ENCODE peak calls at places on chromosomes 7 and 10, in five cellular contexts. One of them, this sample, is unnamed.

GRCh38 chr10:79202188-79203013 is 133.6 kb downstream of the ZMIZ1 start:
- DNase-seq in cardiac fibroblast: peak; percentile 58
- DNase-seq in B cell: peak; percentile 61
- DNase-seq in heart left ventricle: no peak
- DNase-seq in fibroblast of the aortic adventitia: peak; percentile 55
- DNase-seq in this sample: peak; percentile 65

GRCh38 chr7:45055594-45056219 is 33.1 kb downstream of the NACAD start:
- DNase-seq in cardiac fibroblast: no peak
- DNase-seq in B cell: no peak
- DNase-seq in heart left ventricle: no peak
- DNase-seq in fibroblast of the aortic adventitia: no peak
- DNase-seq in this sample: no peak

GRCh38 chr7:107725138-107725740 is 18.7 kb upstream of the CBLL1 start:
- DNase-seq in cardiac fibroblast: peak; percentile 77
- DNase-seq in B cell: peak; percentile 78
- DNase-seq in heart left ventricle: peak; percentile 31
- DNase-seq in fibroblast of the aortic adventitia: peak; percentile 83
- DNase-seq in this sample: peak; percentile 66

GRCh38 chr10:86950349-86950748 is 7.1 kb downstream of the MMRN2 start:
- DNase-seq in cardiac fibroblast: no peak
- DNase-seq in B cell: no peak
- DNase-seq in heart left ventricle: no peak
- DNase-seq in fibroblast of the aortic adventitia: no peak
- DNase-seq in this sample: no peak

GRCh38 chr10:93999401-93999851 is 5.7 kb downstream of the PLCE1 start:
- DNase-seq in cardiac fibroblast: peak; percentile 90
- DNase-seq in B cell: no peak
- DNase-seq in heart left ventricle: peak; percentile 71
- DNase-seq in fibroblast of the aortic adventitia: peak; percentile 84
- DNase-seq in this sample: no peak

GRCh38 chr7:118006979-118007378 is 133.7 kb upstream of the CTTNBP2 start:
- DNase-seq in cardiac fibroblast: no peak
- DNase-seq in B cell: no peak
- DNase-seq in heart left ventricle: no peak
- DNase-seq in fibroblast of the aortic adventitia: no peak
- DNase-seq in this sample: no peak

GRCh38 chr7:115009139-115009538 is 87.2 kb downstream of the MDFIC start:
- DNase-seq in cardiac fibroblast: no peak
- DNase-seq in B cell: peak; percentile 26
- DNase-seq in heart left ventricle: no peak
- DNase-seq in fibroblast of the aortic adventitia: peak; percentile 56
- DNase-seq in this sample: no peak

GRCh38 chr7:129875160-129875559 is 77.6 kb downstream of the UBE2H start:
- DNase-seq in cardiac fibroblast: no peak
- DNase-seq in B cell: no peak
- DNase-seq in heart left ventricle: no peak
- DNase-seq in fibroblast of the aortic adventitia: no peak
- DNase-seq in this sample: no peak

GRCh38 chr7:22419488-22419887 is 62.5 kb upstream of the RAPGEF5 start:
- DNase-seq in cardiac fibroblast: no peak
- DNase-seq in B cell: no peak
- DNase-seq in heart left ventricle: no peak
- DNase-seq in fibroblast of the aortic adventitia: no peak
- DNase-seq in this sample: no peak

GRCh38 chr10:86250399-86250798 is 116.2 kb downstream of the GRID1 start:
- DNase-seq in cardiac fibroblast: peak; percentile 16
- DNase-seq in B cell: no peak
- DNase-seq in heart left ventricle: no peak
- DNase-seq in fibroblast of the aortic adventitia: peak; percentile 1
- DNase-seq in this sample: no peak

GRCh38 chr10:14926061-14926470 is 27.8 kb downstream of the DCLRE1C start:
- DNase-seq in cardiac fibroblast: no peak
- DNase-seq in B cell: no peak
- DNase-seq in heart left ventricle: no peak
- DNase-seq in fibroblast of the aortic adventitia: no peak
- DNase-seq in this sample: no peak

GRCh38 chr10:107579970-107580369 is 415.5 kb upstream of the SORCS1 start:
- DNase-seq in cardiac fibroblast: no peak
- DNase-seq in B cell: no peak
- DNase-seq in heart left ventricle: no peak
- DNase-seq in fibroblast of the aortic adventitia: no peak
- DNase-seq in this sample: no peak

GRCh38 chr7:98470131-98470985 is 69.5 kb upstream of the BAIAP2L1 start:
- DNase-seq in cardiac fibroblast: no peak
- DNase-seq in B cell: peak; percentile 9
- DNase-seq in heart left ventricle: peak; percentile 26
- DNase-seq in fibroblast of the aortic adventitia: no peak
- DNase-seq in this sample: no peak

GRCh38 chr7:102306916-102307677 is 20.4 kb downstream of the SH2B2 start:
- DNase-seq in cardiac fibroblast: peak; percentile 44
- DNase-seq in B cell: peak; percentile 93
- DNase-seq in heart left ventricle: peak; percentile 54
- DNase-seq in fibroblast of the aortic adventitia: no peak
- DNase-seq in this sample: peak; percentile 83

GRCh38 chr10:14423111-14423744 is 92.5 kb upstream of the FRMD4A start:
- DNase-seq in cardiac fibroblast: no peak
- DNase-seq in B cell: no peak
- DNase-seq in heart left ventricle: no peak
- DNase-seq in fibroblast of the aortic adventitia: no peak
- DNase-seq in this sample: no peak

GRCh38 chr10:21495002-21495685 is 30.3 kb downstream of the SKIDA1 start:
- DNase-seq in cardiac fibroblast: no peak
- DNase-seq in B cell: peak; percentile 22
- DNase-seq in heart left ventricle: no peak
- DNase-seq in fibroblast of the aortic adventitia: peak; percentile 44
- DNase-seq in this sample: no peak

GRCh38 chr10:35336084-35336831 is at the start of gene CCNY:
- DNase-seq in cardiac fibroblast: peak; percentile 80
- DNase-seq in B cell: peak; percentile 86
- DNase-seq in heart left ventricle: peak; percentile 88
- DNase-seq in fibroblast of the aortic adventitia: peak; percentile 42
- DNase-seq in this sample: peak; percentile 87

GRCh38 chr7:66778201-66778600 is 37.7 kb downstream of the RABGEF1 start:
- DNase-seq in cardiac fibroblast: no peak
- DNase-seq in B cell: no peak
- DNase-seq in heart left ventricle: no peak
- DNase-seq in fibroblast of the aortic adventitia: peak; percentile 13
- DNase-seq in this sample: no peak

GRCh38 chr7:157963526-157963925 is 624.1 kb downstream of the PTPRN2 start:
- DNase-seq in cardiac fibroblast: no peak
- DNase-seq in B cell: no peak
- DNase-seq in heart left ventricle: no peak
- DNase-seq in fibroblast of the aortic adventitia: no peak
- DNase-seq in this sample: no peak

GRCh38 chr10:132120200-132120599 is 54.5 kb downstream of the JAKMIP3 start:
- DNase-seq in cardiac fibroblast: no peak
- DNase-seq in B cell: no peak
- DNase-seq in heart left ventricle: no peak
- DNase-seq in fibroblast of the aortic adventitia: no peak
- DNase-seq in this sample: no peak

GRCh38 chr10:44198096-44198779 is 186.7 kb downstream of the CXCL12 start:
- DNase-seq in cardiac fibroblast: no peak
- DNase-seq in B cell: no peak
- DNase-seq in heart left ventricle: no peak
- DNase-seq in fibroblast of the aortic adventitia: peak; percentile 34
- DNase-seq in this sample: no peak

GRCh38 chr7:2261611-2262010 is 19.6 kb downstream of the NUDT1 start:
- DNase-seq in cardiac fibroblast: no peak
- DNase-seq in B cell: peak; percentile 90
- DNase-seq in heart left ventricle: no peak
- DNase-seq in fibroblast of the aortic adventitia: no peak
- DNase-seq in this sample: peak; percentile 69

GRCh38 chr10:43057831-43058340 is 19.0 kb upstream of the RET start:
- DNase-seq in cardiac fibroblast: no peak
- DNase-seq in B cell: no peak
- DNase-seq in heart left ventricle: peak; percentile 13
- DNase-seq in fibroblast of the aortic adventitia: no peak
- DNase-seq in this sample: no peak

GRCh38 chr10:71509444-71509843 is 112.7 kb downstream of the CDH23 start:
- DNase-seq in cardiac fibroblast: no peak
- DNase-seq in B cell: no peak
- DNase-seq in heart left ventricle: no peak
- DNase-seq in fibroblast of the aortic adventitia: no peak
- DNase-seq in this sample: no peak

GRCh38 chr10:71084818-71085126 is 127.6 kb upstream of the UNC5B start:
- DNase-seq in cardiac fibroblast: no peak
- DNase-seq in B cell: no peak
- DNase-seq in heart left ventricle: no peak
- DNase-seq in fibroblast of the aortic adventitia: no peak
- DNase-seq in this sample: no peak

GRCh38 chr10:122849090-122849489 is 3.4 kb upstream of the CUZD1 start:
- DNase-seq in cardiac fibroblast: no peak
- DNase-seq in B cell: no peak
- DNase-seq in heart left ventricle: no peak
- DNase-seq in fibroblast of the aortic adventitia: no peak
- DNase-seq in this sample: no peak

GRCh38 chr7:143303733-143304132 is 12.2 kb upstream of the CLCN1 start:
- DNase-seq in cardiac fibroblast: no peak
- DNase-seq in B cell: no peak
- DNase-seq in heart left ventricle: no peak
- DNase-seq in fibroblast of the aortic adventitia: no peak
- DNase-seq in this sample: no peak

GRCh38 chr7:64887756-64888508 is 15.1 kb upstream of the ZNF273 start:
- DNase-seq in cardiac fibroblast: no peak
- DNase-seq in B cell: peak; percentile 66
- DNase-seq in heart left ventricle: peak; percentile 58
- DNase-seq in fibroblast of the aortic adventitia: no peak
- DNase-seq in this sample: no peak
- TF ChIP-seq CTCF in cardiac fibroblast: peak; percentile 35
- TF ChIP-seq CTCF in B cell: peak; percentile 63
- TF ChIP-seq CTCF in heart left ventricle: peak; percentile 55
- TF ChIP-seq CTCF in fibroblast of the aortic adventitia: no peak
- TF ChIP-seq CTCF in this sample: peak; percentile 56

GRCh38 chr10:98659951-98660350 is 213.2 kb upstream of the HPS1 start:
- DNase-seq in cardiac fibroblast: no peak
- DNase-seq in B cell: no peak
- DNase-seq in heart left ventricle: no peak
- DNase-seq in fibroblast of the aortic adventitia: no peak
- DNase-seq in this sample: no peak

GRCh38 chr10:98667081-98667480 is 220.3 kb upstream of the HPS1 start:
- DNase-seq in cardiac fibroblast: no peak
- DNase-seq in B cell: no peak
- DNase-seq in heart left ventricle: no peak
- DNase-seq in fibroblast of the aortic adventitia: no peak
- DNase-seq in this sample: no peak

GRCh38 chr10:98664329-98665042 is 217.8 kb upstream of the HPS1 start:
- DNase-seq in cardiac fibroblast: peak; percentile 30
- DNase-seq in B cell: peak; percentile 63
- DNase-seq in heart left ventricle: no peak
- DNase-seq in fibroblast of the aortic adventitia: peak; percentile 31
- DNase-seq in this sample: peak; percentile 46
- TF ChIP-seq CTCF in cardiac fibroblast: peak; percentile 60
- TF ChIP-seq CTCF in B cell: peak; percentile 73
- TF ChIP-seq CTCF in heart left ventricle: peak; percentile 52
- TF ChIP-seq CTCF in fibroblast of the aortic adventitia: peak; percentile 61
- TF ChIP-seq CTCF in this sample: peak; percentile 46

GRCh38 chr10:58477902-58478301 is 34.8 kb upstream of the BICC1 start:
- DNase-seq in cardiac fibroblast: peak; percentile 37
- DNase-seq in B cell: no peak
- DNase-seq in heart left ventricle: no peak
- DNase-seq in fibroblast of the aortic adventitia: peak; percentile 58
- DNase-seq in this sample: no peak
- TF ChIP-seq CTCF in cardiac fibroblast: no peak
- TF ChIP-seq CTCF in B cell: no peak
- TF ChIP-seq CTCF in heart left ventricle: no peak
- TF ChIP-seq CTCF in fibroblast of the aortic adventitia: peak; percentile 32
- TF ChIP-seq CTCF in this sample: no peak

GRCh38 chr10:60098676-60099601 is 192.6 kb upstream of the CCDC6 start:
- DNase-seq in cardiac fibroblast: no peak
- DNase-seq in B cell: no peak
- DNase-seq in heart left ventricle: no peak
- DNase-seq in fibroblast of the aortic adventitia: no peak
- DNase-seq in this sample: no peak
- TF ChIP-seq CTCF in cardiac fibroblast: peak; percentile 27
- TF ChIP-seq CTCF in B cell: peak; percentile 23
- TF ChIP-seq CTCF in heart left ventricle: peak; percentile 17
- TF ChIP-seq CTCF in fibroblast of the aortic adventitia: no peak
- TF ChIP-seq CTCF in this sample: peak; percentile 35

GRCh38 chr7:131544449-131545425 is 11.7 kb downstream of the PODXL start:
- DNase-seq in cardiac fibroblast: peak; percentile 34
- DNase-seq in B cell: no peak
- DNase-seq in heart left ventricle: no peak
- DNase-seq in fibroblast of the aortic adventitia: peak; percentile 40
- DNase-seq in this sample: no peak
- TF ChIP-seq CTCF in cardiac fibroblast: peak; percentile 31
- TF ChIP-seq CTCF in B cell: peak; percentile 9
- TF ChIP-seq CTCF in heart left ventricle: peak; percentile 36
- TF ChIP-seq CTCF in fibroblast of the aortic adventitia: peak; percentile 24
- TF ChIP-seq CTCF in this sample: no peak

GRCh38 chr10:126210051-126210651 is 178.1 kb downstream of the ADAM12 start:
- DNase-seq in cardiac fibroblast: no peak
- DNase-seq in B cell: no peak
- DNase-seq in heart left ventricle: no peak
- DNase-seq in fibroblast of the aortic adventitia: no peak
- DNase-seq in this sample: no peak

GRCh38 chr10:126214679-126215078 is 173.6 kb downstream of the ADAM12 start:
- DNase-seq in cardiac fibroblast: no peak
- DNase-seq in B cell: no peak
- DNase-seq in heart left ventricle: no peak
- DNase-seq in fibroblast of the aortic adventitia: no peak
- DNase-seq in this sample: no peak

GRCh38 chr10:126215767-126216166 is 172.5 kb downstream of the ADAM12 start:
- DNase-seq in cardiac fibroblast: no peak
- DNase-seq in B cell: no peak
- DNase-seq in heart left ventricle: no peak
- DNase-seq in fibroblast of the aortic adventitia: peak; percentile 24
- DNase-seq in this sample: no peak

GRCh38 chr10:126216221-126216701 is 172.0 kb downstream of the ADAM12 start:
- DNase-seq in cardiac fibroblast: peak; percentile 51
- DNase-seq in B cell: no peak
- DNase-seq in heart left ventricle: no peak
- DNase-seq in fibroblast of the aortic adventitia: peak; percentile 85
- DNase-seq in this sample: no peak

DNA sequence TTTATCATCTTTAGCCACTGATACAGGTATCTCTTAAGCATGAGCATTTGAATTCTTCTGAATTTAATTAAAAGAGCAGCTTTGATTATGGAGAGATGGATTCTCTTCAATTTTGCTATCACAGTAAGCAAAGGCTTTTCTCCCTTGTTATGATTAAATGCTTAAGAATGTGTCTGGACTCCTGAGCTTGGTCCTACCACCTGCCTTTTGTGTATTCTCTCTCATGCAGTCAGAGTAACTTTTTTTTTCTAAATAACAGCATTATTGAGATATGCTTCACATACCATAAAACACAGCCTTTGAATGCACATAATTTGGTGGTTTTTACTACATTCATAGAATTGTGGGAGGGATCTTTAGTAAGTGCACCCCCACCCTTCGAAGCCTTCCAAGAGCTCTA is 175.6 kb downstream of the ADAM12 start:
- DNase-seq in cardiac fibroblast: no peak
- DNase-seq in B cell: no peak
- DNase-seq in heart left ventricle: no peak
- DNase-seq in fibroblast of the aortic adventitia: peak; percentile 28
- DNase-seq in this sample: no peak
- TF ChIP-seq CTCF in cardiac fibroblast: no peak
- TF ChIP-seq CTCF in B cell: no peak
- TF ChIP-seq CTCF in heart left ventricle: no peak
- TF ChIP-seq CTCF in fibroblast of the aortic adventitia: no peak
- TF ChIP-seq CTCF in this sample: no peak

This sample was measured in GM10248.